ENCODE peak calls at places on chromosomes 7 and 10, in eight cellular contexts. N, K, F, Z, I, C, V and Q are unnamed samples.

GRCh38 chr7:51467384-51468017 is 150.9 kb upstream of the COBL start:
- DNase-seq in N (no peak), K (no peak), F (no peak), Z (no peak), I (no peak), C (no peak), V (no peak), Q (no peak)

GRCh38 chr10:70540089-70540788 is 61.7 kb downstream of the PALD1 start:
- DNase-seq in N (no peak), K (no peak), F (no peak), Z (peak; percentile 69), I (no peak), C (peak; percentile 58), V (peak; percentile 42), Q (no peak)

GRCh38 chr7:47188653-47189315 is 393.1 kb downstream of the TNS3 start:
- DNase-seq in N (no peak), K (no peak), F (no peak), Z (no peak), I (no peak), C (no peak), V (no peak), Q (no peak)

GRCh38 chr7:128835790-128836641 is 5.8 kb downstream of the FLNC start:
- DNase-seq in N (no peak), K (peak; percentile 67), F (peak; percentile 64), Z (no peak), I (no peak), C (no peak), V (no peak), Q (peak; percentile 39)

GRCh38 chr7:155000795-155001194 is 2.1 kb downstream of the PAXIP1 start:
- DNase-seq in N (no peak), K (no peak), F (no peak), Z (peak; percentile 17), I (no peak), C (peak; percentile 51), V (no peak), Q (no peak)

GRCh38 chr7:151406886-151407583 is 2.8 kb downstream of the WDR86 start:
- DNase-seq in N (no peak), K (no peak), F (no peak), Z (no peak), I (no peak), C (no peak), V (no peak), Q (no peak)

GRCh38 chr7:147014596-147014995 is 898.0 kb downstream of the CNTNAP2 start:
- DNase-seq in N (no peak), K (no peak), F (no peak), Z (no peak), I (no peak), C (no peak), V (no peak), Q (no peak)

GRCh38 chr10:102635377-102635776 is 8.9 kb upstream of the TRIM8 start:
- DNase-seq in N (no peak), K (no peak), F (peak; percentile 12), Z (no peak), I (no peak), C (peak; percentile 54), V (no peak), Q (peak; percentile 26)

GRCh38 chr7:94374231-94374630 is 20.5 kb upstream of the COL1A2 start:
- DNase-seq in N (no peak), K (peak; percentile 74), F (peak; percentile 91), Z (peak; percentile 17), I (no peak), C (no peak), V (peak; percentile 84), Q (peak; percentile 54)

GRCh38 chr7:90459888-90460287 is 9.6 kb upstream of the PTTG1IP2 start:
- DNase-seq in N (no peak), K (no peak), F (no peak), Z (peak; percentile 25), I (no peak), C (no peak), V (no peak), Q (no peak)

GRCh38 chr7:82527831-82528230 is 84.3 kb upstream of the CACNA2D1 start:
- DNase-seq in N (no peak), K (no peak), F (no peak), Z (peak; percentile 23), I (peak; percentile 67), C (no peak), V (no peak), Q (no peak)

GRCh38 chr10:96501985-96502384 is 11.7 kb downstream of the TLL2 start:
- DNase-seq in N (no peak), K (no peak), F (no peak), Z (peak; percentile 83), I (peak; percentile 54), C (no peak), V (peak; percentile 24), Q (no peak)

GRCh38 chr7:143073556-143073955 is 21.4 kb downstream of the OR6V1 start:
- DNase-seq in N (no peak), K (no peak), F (no peak), Z (no peak), I (no peak), C (no peak), V (no peak), Q (no peak)

GRCh38 chr10:124743188-124744046 is 761 bp downstream of the FAM53B start:
- DNase-seq in N (peak; percentile 35), K (no peak), F (peak; percentile 82), Z (peak; percentile 21), I (peak; percentile 46), C (peak; percentile 93), V (peak; percentile 41), Q (peak; percentile 69)

GRCh38 chr10:88879754-88880286 is at the start of gene STAMBPL1:
- DNase-seq in N (no peak), K (peak; percentile 62), F (no peak), Z (peak; percentile 27), I (no peak), C (peak; percentile 72), V (peak; percentile 69), Q (no peak)

GRCh38 chr7:119452401-119452800 is 820.6 kb upstream of the KCND2 start:
- DNase-seq in N (no peak), K (no peak), F (no peak), Z (peak; percentile 49), I (peak; percentile 56), C (no peak), V (no peak), Q (no peak)

GRCh38 chr7:107069457-107069856 is 25.0 kb downstream of the PRKAR2B start:
- DNase-seq in N (no peak), K (no peak), F (no peak), Z (no peak), I (no peak), C (no peak), V (no peak), Q (no peak)
- H3K4me3 ChIP-seq in N (no peak overlapping the region), K (no peak overlapping the region), F (no peak overlapping the region), Z (no peak overlapping the region), I (no peak overlapping the region), C (no peak overlapping the region), V (no peak overlapping the region), Q (no peak overlapping the region)

GRCh38 chr10:122098924-122099323 is 110.0 kb downstream of the TACC2 start:
- DNase-seq in N (no peak), K (no peak), F (no peak), Z (no peak), I (no peak), C (no peak), V (no peak), Q (no peak)
- H3K4me1 ChIP-seq in N (no peaks in the 10 kb centered on the region), K (peaks cover 22% of the 10 kb centered on the region), F (peaks cover 9% of the 10 kb centered on the region), Z (peaks cover 14% of the 10 kb centered on the region), I (no peaks in the 10 kb centered on the region), C (no peaks in the 10 kb centered on the region), V (no peaks in the 10 kb centered on the region), Q (no peaks in the 10 kb centered on the region)

GRCh38 chr7:55550010-55550409 is 22.3 kb downstream of the VOPP1 start:
- DNase-seq in N (no peak), K (peak; percentile 22), F (no peak), Z (peak; percentile 82), I (no peak), C (peak; percentile 49), V (no peak), Q (no peak)
- H3K4me3 ChIP-seq in N (no peak overlapping the region), K (no peak overlapping the region), F (no peak overlapping the region), Z (no peak overlapping the region), I (no peak overlapping the region), C (no peak overlapping the region), V (no peak overlapping the region), Q (no peak overlapping the region)

DNA sequence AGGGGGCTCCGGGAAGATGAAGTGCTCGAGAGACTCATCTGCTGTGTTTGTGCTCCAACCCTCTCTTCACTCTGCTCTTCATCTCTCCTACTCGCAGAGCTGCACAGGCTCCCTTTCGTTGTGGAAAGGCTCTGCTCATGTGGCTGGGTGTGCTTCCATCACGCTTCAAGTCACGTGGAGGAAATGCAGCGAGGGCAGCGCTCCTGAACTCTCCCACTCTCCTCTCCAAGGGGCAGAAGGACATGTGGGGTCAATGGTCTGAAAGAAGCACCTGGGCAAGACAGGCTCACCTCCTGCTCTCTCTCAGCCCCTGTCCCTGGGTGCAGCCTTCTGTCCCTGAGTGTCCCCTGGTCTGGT is 72.6 kb downstream of the USP6NL start:
- DNase-seq in N (no peak), K (no peak), F (no peak), Z (no peak), I (no peak), C (no peak), V (no peak), Q (no peak)
- H3K4me1 ChIP-seq in N (peaks cover 13% of the 10 kb centered on the region), K (peaks cover 1% of the 10 kb centered on the region), F (peaks cover 5% of the 10 kb centered on the region), Z (peaks cover 18% of the 10 kb centered on the region), I (peaks cover 14% of the 10 kb centered on the region), C (peaks cover 92% of the 10 kb centered on the region), V (peaks cover 6% of the 10 kb centered on the region), Q (no peaks in the 10 kb centered on the region)

DNA sequence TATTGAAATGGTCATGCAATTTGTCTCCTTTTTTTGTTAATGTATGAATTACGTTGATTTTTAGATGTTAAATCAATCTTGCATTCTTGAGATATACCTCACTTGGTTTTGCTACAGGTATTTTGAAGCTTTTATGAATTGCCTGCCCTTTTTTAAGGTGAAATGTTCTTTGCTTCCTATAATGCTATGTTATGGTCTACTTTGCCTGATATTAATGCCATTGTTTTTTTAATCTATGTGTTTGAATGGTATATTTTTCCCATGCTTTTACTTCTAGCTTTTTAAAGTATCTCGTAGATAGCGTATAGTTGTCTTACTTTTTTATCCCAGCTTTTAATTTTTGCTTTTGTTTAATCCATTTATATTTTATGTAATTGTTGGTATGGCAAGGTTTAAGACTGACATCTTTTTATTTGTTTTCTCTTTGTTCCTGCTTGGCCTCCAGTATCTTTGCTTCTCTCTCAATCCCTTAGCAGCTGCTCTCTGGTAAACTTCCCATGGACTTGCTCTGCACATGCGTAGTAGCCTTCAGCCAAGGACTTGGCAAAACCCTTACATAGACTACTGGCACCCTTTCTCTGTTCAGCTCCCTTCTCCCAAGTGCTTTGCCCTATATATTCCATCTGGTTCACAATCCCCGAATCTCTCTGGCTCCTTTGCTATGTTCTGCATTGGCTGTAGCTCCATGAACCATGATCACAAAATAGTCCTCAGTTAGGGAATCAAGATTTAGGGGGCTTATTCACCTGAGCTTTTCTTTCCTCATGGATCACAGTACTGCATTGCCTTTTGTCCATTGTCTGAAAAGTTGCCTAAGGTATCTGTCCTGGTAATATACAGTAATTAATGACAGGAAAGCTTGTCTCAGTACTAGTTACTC is 8.4 kb downstream of the TRIM24 start:
- DNase-seq in N (no peak), K (peak; percentile 38), F (peak; percentile 65), Z (no peak), I (no peak), C (no peak), V (no peak), Q (no peak)
- H3K4me3 ChIP-seq in N (no peak overlapping the region), K (no peak overlapping the region), F (no peak overlapping the region), Z (no peak overlapping the region), I (no peak overlapping the region), C (no peak overlapping the region), V (no peak overlapping the region), Q (no peak overlapping the region)

DNA sequence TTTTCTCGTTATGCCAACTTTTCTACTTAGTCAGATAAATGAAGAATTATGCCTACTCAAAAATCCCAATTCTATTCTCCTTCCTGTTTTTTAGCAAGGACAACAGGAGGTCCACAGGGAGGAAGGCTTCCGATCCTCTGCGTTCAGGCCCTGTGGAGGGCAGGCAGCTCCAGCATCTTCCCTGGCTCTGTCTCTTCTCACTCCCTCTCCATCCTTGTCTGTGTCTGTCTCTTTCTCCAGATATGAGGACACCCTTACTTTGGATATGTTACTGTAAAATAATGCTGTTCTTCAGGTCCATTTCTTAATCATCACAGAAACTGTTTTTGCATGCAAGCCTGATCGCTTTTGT is 166.6 kb downstream of the ELMO1 start:
- DNase-seq in N (no peak), K (no peak), F (no peak), Z (no peak), I (no peak), C (no peak), V (no peak), Q (no peak)
- H3K4me1 ChIP-seq in N (peaks cover 5% of the 10 kb centered on the region), K (peaks cover 59% of the 10 kb centered on the region), F (peaks cover 18% of the 10 kb centered on the region), Z (no peaks in the 10 kb centered on the region), I (no peaks in the 10 kb centered on the region), C (peaks cover 30% of the 10 kb centered on the region), V (peaks cover 2% of the 10 kb centered on the region), Q (peaks cover 45% of the 10 kb centered on the region)